ENCODE peak calls at places on chromosomes 5 and 9, in five cellular contexts. One of them, this sample, is unnamed.

GRCh38 chr9:81489048-81489447 is 200.3 kb downstream of the TLE1 start:
- DNase-seq in IMR-90: peak; percentile 79
- DNase-seq in body of pancreas: no peak
- DNase-seq in thyroid gland: no peak
- DNase-seq in esophagus squamous epithelium: no peak
- DNase-seq in this sample: no peak

GRCh38 chr9:135971106-135971766 is 10.1 kb upstream of the UBAC1 start:
- DNase-seq in IMR-90: peak; percentile 19
- DNase-seq in body of pancreas: no peak
- DNase-seq in thyroid gland: no peak
- DNase-seq in esophagus squamous epithelium: no peak
- DNase-seq in this sample: no peak

GRCh38 chr5:98016771-98017170 is 756.7 kb upstream of the RGMB start:
- DNase-seq in IMR-90: peak; percentile 41
- DNase-seq in body of pancreas: no peak
- DNase-seq in thyroid gland: no peak
- DNase-seq in esophagus squamous epithelium: no peak
- DNase-seq in this sample: no peak

GRCh38 chr9:98132806-98133631 is 14.0 kb upstream of the TRIM14 start:
- DNase-seq in IMR-90: no peak
- DNase-seq in body of pancreas: no peak
- DNase-seq in thyroid gland: no peak
- DNase-seq in esophagus squamous epithelium: no peak
- DNase-seq in this sample: peak; percentile 4

GRCh38 chr5:33472805-33473409 is 32.1 kb downstream of the TARS1 start:
- DNase-seq in IMR-90: no peak
- DNase-seq in body of pancreas: no peak
- DNase-seq in thyroid gland: no peak
- DNase-seq in esophagus squamous epithelium: no peak
- DNase-seq in this sample: no peak

GRCh38 chr5:142472306-142472951 is 147.6 kb upstream of the SPRY4 start:
- DNase-seq in IMR-90: peak; percentile 96
- DNase-seq in body of pancreas: no peak
- DNase-seq in thyroid gland: no peak
- DNase-seq in esophagus squamous epithelium: no peak
- DNase-seq in this sample: no peak

GRCh38 chr5:113806823-113807222 is 293.3 kb downstream of the YTHDC2 start:
- DNase-seq in IMR-90: peak; percentile 4
- DNase-seq in body of pancreas: no peak
- DNase-seq in thyroid gland: peak; percentile 52
- DNase-seq in esophagus squamous epithelium: no peak
- DNase-seq in this sample: no peak

GRCh38 chr9:128824911-128825310 is 4.7 kb downstream of the SPOUT1 start:
- DNase-seq in IMR-90: no peak
- DNase-seq in body of pancreas: no peak
- DNase-seq in thyroid gland: no peak
- DNase-seq in esophagus squamous epithelium: no peak
- DNase-seq in this sample: no peak

GRCh38 chr5:157126-157715 is 34.1 kb upstream of the LRRC14B start:
- DNase-seq in IMR-90: no peak
- DNase-seq in body of pancreas: no peak
- DNase-seq in thyroid gland: no peak
- DNase-seq in esophagus squamous epithelium: no peak
- DNase-seq in this sample: no peak

GRCh38 chr5:153573326-153574033 is 83.0 kb downstream of the GRIA1 start:
- DNase-seq in IMR-90: no peak
- DNase-seq in body of pancreas: no peak
- DNase-seq in thyroid gland: peak; percentile 62
- DNase-seq in esophagus squamous epithelium: no peak
- DNase-seq in this sample: no peak

GRCh38 chr5:139646912-139647391 is 1.2 kb upstream of the CXXC5 start:
- DNase-seq in IMR-90: no peak
- DNase-seq in body of pancreas: peak; percentile 44
- DNase-seq in thyroid gland: peak; percentile 1
- DNase-seq in esophagus squamous epithelium: no peak
- DNase-seq in this sample: peak; percentile 26

GRCh38 chr5:66828551-66829421 is 232.6 kb downstream of the MAST4 start:
- DNase-seq in IMR-90: peak; percentile 71
- DNase-seq in body of pancreas: peak; percentile 76
- DNase-seq in thyroid gland: peak; percentile 84
- DNase-seq in esophagus squamous epithelium: peak; percentile 6
- DNase-seq in this sample: peak; percentile 65

GRCh38 chr9:131545003-131545785 is at the start of gene PRRT1B:
- DNase-seq in IMR-90: no peak
- DNase-seq in body of pancreas: peak; percentile 96
- DNase-seq in thyroid gland: peak; percentile 24
- DNase-seq in esophagus squamous epithelium: no peak
- DNase-seq in this sample: peak; percentile 89

GRCh38 chr5:9058161-9058560 is 487.7 kb downstream of the SEMA5A start:
- DNase-seq in IMR-90: peak; percentile 56
- DNase-seq in body of pancreas: no peak
- DNase-seq in thyroid gland: no peak
- DNase-seq in esophagus squamous epithelium: no peak
- DNase-seq in this sample: no peak

GRCh38 chr9:81628897-81629296 is 60.5 kb downstream of the TLE1 start:
- DNase-seq in IMR-90: peak; percentile 65
- DNase-seq in body of pancreas: no peak
- DNase-seq in thyroid gland: no peak
- DNase-seq in esophagus squamous epithelium: no peak
- DNase-seq in this sample: no peak

GRCh38 chr9:2494571-2494970 is 127.0 kb upstream of the VLDLR start:
- DNase-seq in IMR-90: peak; percentile 88
- DNase-seq in body of pancreas: no peak
- DNase-seq in thyroid gland: no peak
- DNase-seq in esophagus squamous epithelium: no peak
- DNase-seq in this sample: no peak

GRCh38 chr5:133227082-133227481 is 175.3 kb downstream of the HSPA4 start:
- DNase-seq in IMR-90: no peak
- DNase-seq in body of pancreas: no peak
- DNase-seq in thyroid gland: no peak
- DNase-seq in esophagus squamous epithelium: no peak
- DNase-seq in this sample: no peak

GRCh38 chr5:42840279-42840678 is 28.6 kb upstream of the SELENOP start:
- DNase-seq in IMR-90: peak; percentile 58
- DNase-seq in body of pancreas: peak; percentile 67
- DNase-seq in thyroid gland: peak; percentile 53
- DNase-seq in esophagus squamous epithelium: no peak
- DNase-seq in this sample: peak; percentile 19

GRCh38 chr9:16867571-16868311 is 2.7 kb downstream of the BNC2 start:
- DNase-seq in IMR-90: peak; percentile 81
- DNase-seq in body of pancreas: peak; percentile 17
- DNase-seq in thyroid gland: no peak
- DNase-seq in esophagus squamous epithelium: no peak
- DNase-seq in this sample: no peak

GRCh38 chr5:36876965-36877666 is 547 bp downstream of the NIPBL start:
- DNase-seq in IMR-90: peak; percentile 56
- DNase-seq in body of pancreas: peak; percentile 79
- DNase-seq in thyroid gland: peak; percentile 76
- DNase-seq in esophagus squamous epithelium: peak; percentile 14
- DNase-seq in this sample: peak; percentile 66

GRCh38 chr5:149280124-149280523 is 8.5 kb downstream of the AFAP1L1 start:
- DNase-seq in IMR-90: no peak
- DNase-seq in body of pancreas: no peak
- DNase-seq in thyroid gland: no peak
- DNase-seq in esophagus squamous epithelium: no peak
- DNase-seq in this sample: no peak

GRCh38 chr9:27394154-27394825 is 97.3 kb upstream of the EQTN start:
- DNase-seq in IMR-90: no peak
- DNase-seq in body of pancreas: no peak
- DNase-seq in thyroid gland: peak; percentile 39
- DNase-seq in esophagus squamous epithelium: no peak
- DNase-seq in this sample: no peak

GRCh38 chr9:80061940-80062339 is 490.2 kb downstream of the TLE4 start:
- DNase-seq in IMR-90: peak; percentile 97
- DNase-seq in body of pancreas: peak; percentile 19
- DNase-seq in thyroid gland: peak; percentile 2
- DNase-seq in esophagus squamous epithelium: no peak
- DNase-seq in this sample: no peak

GRCh38 chr5:62585751-62586150 is 7.1 kb downstream of the LRRC70 start:
- DNase-seq in IMR-90: peak; percentile 6
- DNase-seq in body of pancreas: no peak
- DNase-seq in thyroid gland: no peak
- DNase-seq in esophagus squamous epithelium: no peak
- DNase-seq in this sample: no peak
- TF ChIP-seq POLR2A in IMR-90: no peak
- TF ChIP-seq POLR2A in body of pancreas: no peak
- TF ChIP-seq POLR2A in thyroid gland: no peak
- TF ChIP-seq POLR2A in esophagus squamous epithelium: no peak
- TF ChIP-seq POLR2A in this sample: no peak

DNA sequence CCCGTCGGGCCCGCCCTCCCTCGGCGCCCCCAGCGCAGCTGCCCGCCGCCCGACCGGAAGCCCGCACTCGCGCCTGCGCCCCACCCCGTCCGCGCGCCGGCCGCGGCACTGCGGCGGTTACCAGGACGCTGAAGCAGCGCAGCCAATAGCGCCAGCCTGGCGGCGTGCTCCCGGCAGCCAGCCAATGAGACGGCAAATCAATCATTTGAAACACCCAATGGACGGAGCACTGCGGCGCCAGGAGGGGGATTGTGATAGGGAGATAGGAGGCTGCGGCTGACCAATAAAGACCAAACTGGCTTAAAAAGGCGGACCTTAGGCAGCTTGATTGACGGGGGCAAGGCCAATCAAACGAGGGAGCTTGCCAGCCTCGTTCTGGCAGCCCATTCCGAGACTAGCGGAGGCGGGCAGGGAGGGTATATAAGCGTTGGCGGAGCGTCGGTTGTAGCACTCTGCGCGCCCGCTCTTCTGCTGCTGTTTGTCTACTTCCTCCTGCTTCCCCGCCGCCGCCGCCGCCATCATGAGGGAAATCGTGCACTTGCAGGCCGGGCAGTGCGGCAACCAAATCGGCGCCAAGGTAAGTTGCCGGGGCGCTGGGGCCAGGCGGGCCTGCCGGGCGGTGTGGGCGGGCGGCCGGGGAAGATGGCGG is at the start of gene TUBB4B:
- DNase-seq in IMR-90: peak; percentile 100
- DNase-seq in body of pancreas: peak; percentile 100
- DNase-seq in thyroid gland: peak; percentile 100
- DNase-seq in esophagus squamous epithelium: peak; percentile 97
- DNase-seq in this sample: peak; percentile 99
- TF ChIP-seq POLR2A in IMR-90: peak; percentile 100
- TF ChIP-seq POLR2A in body of pancreas: peak; percentile 100
- TF ChIP-seq POLR2A in thyroid gland: peak; percentile 99
- TF ChIP-seq POLR2A in esophagus squamous epithelium: peak; percentile 100
- TF ChIP-seq POLR2A in this sample: peak; percentile 100

GRCh38 chr9:133990366-133991210 is 1.5 kb downstream of the VAV2 start:
- DNase-seq in IMR-90: peak; percentile 85
- DNase-seq in body of pancreas: peak; percentile 92
- DNase-seq in thyroid gland: peak; percentile 57
- DNase-seq in esophagus squamous epithelium: no peak
- DNase-seq in this sample: peak; percentile 65
- TF ChIP-seq POLR2A in IMR-90: peak; percentile 68
- TF ChIP-seq POLR2A in body of pancreas: peak; percentile 68
- TF ChIP-seq POLR2A in thyroid gland: no peak
- TF ChIP-seq POLR2A in esophagus squamous epithelium: no peak
- TF ChIP-seq POLR2A in this sample: peak; percentile 14

GRCh38 chr5:181232593-181232992 is 9.5 kb downstream of the TRIM41 start:
- DNase-seq in IMR-90: no peak
- DNase-seq in body of pancreas: no peak
- DNase-seq in thyroid gland: no peak
- DNase-seq in esophagus squamous epithelium: no peak
- DNase-seq in this sample: no peak

GRCh38 chr5:181234455-181235306 is 9.0 kb downstream of the RACK1 start:
- DNase-seq in IMR-90: no peak
- DNase-seq in body of pancreas: no peak
- DNase-seq in thyroid gland: no peak
- DNase-seq in esophagus squamous epithelium: no peak
- DNase-seq in this sample: no peak

GRCh38 chr5:181234116-181234454 is 9.6 kb downstream of the RACK1 start:
- DNase-seq in IMR-90: no peak
- DNase-seq in body of pancreas: no peak
- DNase-seq in thyroid gland: no peak
- DNase-seq in esophagus squamous epithelium: no peak
- DNase-seq in this sample: no peak

GRCh38 chr5:181235323-181235688 is 8.4 kb downstream of the RACK1 start:
- DNase-seq in IMR-90: no peak
- DNase-seq in body of pancreas: no peak
- DNase-seq in thyroid gland: no peak
- DNase-seq in esophagus squamous epithelium: no peak
- DNase-seq in this sample: no peak

DNA sequence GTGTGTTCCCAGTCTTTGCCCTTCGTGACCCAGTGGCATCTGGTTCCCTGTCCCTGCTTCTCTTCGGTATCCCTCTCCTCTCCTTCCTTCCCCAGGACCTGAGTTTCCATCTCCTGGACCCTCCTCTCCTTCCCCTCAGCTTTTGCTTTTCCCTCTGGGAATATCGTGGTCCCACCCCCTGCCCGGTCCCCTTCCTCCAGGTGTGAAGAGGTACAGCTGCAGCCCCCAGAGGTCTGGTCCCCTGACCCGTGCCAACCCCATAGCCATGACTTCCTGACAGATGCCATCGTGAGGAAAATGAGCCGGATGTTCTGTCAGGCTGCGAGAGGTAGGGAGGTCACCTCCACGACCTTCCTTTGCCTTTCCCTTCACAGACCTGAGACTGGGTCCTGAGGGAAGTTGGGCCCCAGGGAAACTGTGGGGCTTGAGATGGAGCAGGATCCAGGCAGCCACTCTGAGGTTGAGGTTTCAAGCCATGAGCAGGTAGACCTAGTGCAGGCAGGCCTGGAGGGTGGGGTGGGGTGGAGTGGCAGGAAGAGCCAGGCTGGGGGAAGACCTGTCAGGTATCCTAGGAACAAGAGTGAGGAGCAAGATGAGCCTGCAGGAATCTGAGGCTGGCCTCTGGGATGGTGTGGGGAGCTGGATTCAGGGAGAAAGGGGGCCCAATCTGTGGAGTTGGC is 10.1 kb downstream of the RACK1 start:
- DNase-seq in IMR-90: no peak
- DNase-seq in body of pancreas: no peak
- DNase-seq in thyroid gland: no peak
- DNase-seq in esophagus squamous epithelium: no peak
- DNase-seq in this sample: no peak
- TF ChIP-seq POLR2A in IMR-90: no peak
- TF ChIP-seq POLR2A in body of pancreas: no peak
- TF ChIP-seq POLR2A in thyroid gland: no peak
- TF ChIP-seq POLR2A in esophagus squamous epithelium: no peak
- TF ChIP-seq POLR2A in this sample: no peak

GRCh38 chr5:10420468-10420867 is 21.2 kb upstream of the ROPN1L start:
- DNase-seq in IMR-90: no peak
- DNase-seq in body of pancreas: no peak
- DNase-seq in thyroid gland: no peak
- DNase-seq in esophagus squamous epithelium: no peak
- DNase-seq in this sample: no peak
- TF ChIP-seq POLR2A in IMR-90: no peak
- TF ChIP-seq POLR2A in body of pancreas: no peak
- TF ChIP-seq POLR2A in thyroid gland: no peak
- TF ChIP-seq POLR2A in esophagus squamous epithelium: no peak
- TF ChIP-seq POLR2A in this sample: no peak

This sample was measured in transverse colon.